ENCODE peak calls at places on chromosomes 5 and 9, in seven cellular contexts. E is endothelial cell of umbilical vein, F is GM12878, H is suprapubic skin, N is prostate gland, T is spleen, Y is H1. V is an unnamed sample.

GRCh38 chr9:19642256-19642655 is 146.6 kb downstream of the SLC24A2 start:
- DNase-seq in E (no peak), F (no peak), H (no peak), N (peak), T (no peak), Y (no peak), V (no peak)

GRCh38 chr5:80146036-80146435 is 109.8 kb downstream of the SERINC5 start:
- DNase-seq in E (no peak), F (no peak), H (no peak), N (no peak), T (no peak), Y (no peak), V (no peak)

GRCh38 chr5:59592101-59592500 is 301.4 kb downstream of the PDE4D start:
- DNase-seq in E (no peak), F (no peak), H (no peak), N (peak), T (no peak), Y (no peak), V (no peak)

GRCh38 chr9:36190388-36191289 is at the start of gene CLTA:
- DNase-seq in E (peak), F (peak), H (peak), N (peak), T (peak), Y (peak), V (peak)

GRCh38 chr5:154207204-154207603 is 16.7 kb downstream of the GALNT10 start:
- DNase-seq in E (no peak), F (no peak), H (no peak), N (no peak), T (no peak), Y (no peak), V (no peak)

GRCh38 chr5:157914389-157914788 is 55.4 kb upstream of the CLINT1 start:
- DNase-seq in E (no peak), F (no peak), H (no peak), N (no peak), T (no peak), Y (no peak), V (no peak)

GRCh38 chr9:124551472-124552339 is 44.5 kb upstream of the NR5A1 start:
- DNase-seq in E (peak), F (peak), H (no peak), N (peak), T (no peak), Y (peak), V (no peak)

GRCh38 chr5:87408219-87408618 is 4.5 kb downstream of the CCNH start:
- DNase-seq in E (no peak), F (no peak), H (no peak), N (no peak), T (no peak), Y (no peak), V (no peak)

GRCh38 chr9:69412741-69413150 is 87.7 kb downstream of the ENTREP1 start:
- DNase-seq in E (peak), F (no peak), H (no peak), N (no peak), T (no peak), Y (peak), V (no peak)

DNA sequence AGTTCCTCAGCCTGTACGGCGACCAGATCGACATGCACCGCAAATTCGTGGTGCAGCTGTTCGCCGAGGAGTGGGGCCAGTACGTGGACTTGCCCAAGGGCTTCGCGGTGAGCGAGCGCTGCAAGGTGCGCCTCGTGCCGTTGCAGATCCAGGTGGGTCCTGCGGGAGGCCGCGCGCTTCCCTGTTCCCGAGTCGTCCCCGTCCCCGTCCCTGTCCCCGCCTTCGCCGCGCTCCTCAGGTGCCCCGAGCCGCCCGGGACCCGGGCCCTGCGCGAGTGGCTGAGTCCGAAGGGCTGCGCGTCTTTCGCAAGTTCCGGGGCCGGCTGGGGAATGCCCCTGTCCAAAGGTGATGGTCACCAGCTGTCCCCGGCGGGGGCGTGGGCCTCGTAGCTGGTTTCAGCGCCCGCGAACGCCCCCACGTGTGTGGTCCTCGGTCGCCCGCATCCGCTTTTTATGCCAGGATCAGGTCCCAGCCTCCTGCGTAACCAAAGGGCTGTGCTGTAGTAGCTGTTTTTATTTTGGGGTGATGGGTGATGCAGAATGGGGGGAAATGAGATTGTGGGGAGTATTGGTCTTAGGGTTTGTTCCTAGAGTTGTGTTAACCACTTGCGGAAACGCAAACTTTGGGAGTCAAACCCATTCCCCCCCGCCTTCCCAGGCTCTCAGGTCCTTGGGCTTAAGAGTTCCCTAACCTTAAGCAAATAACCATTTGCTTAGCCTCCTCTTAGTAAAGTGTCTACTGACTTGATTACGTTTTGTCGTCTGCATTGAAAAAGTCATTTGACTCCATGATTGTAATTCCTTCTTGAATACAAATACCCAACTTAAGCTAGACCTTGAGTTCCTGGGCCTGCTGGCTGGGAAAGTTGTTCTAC is 612 bp downstream of the ISOC1 start:
- DNase-seq in E (peak), F (peak), H (peak), N (peak), T (peak), Y (peak), V (peak)
- H3K27ac ChIP-seq in E (peak), F (peak), H (peak), N (peak), T (peak), Y (peak), V (peak)

GRCh38 chr9:89309608-89310485 is 1.1 kb upstream of the CKS2 start:
- DNase-seq in E (peak), F (no peak), H (no peak), N (peak), T (no peak), Y (no peak), V (no peak)
- TF ChIP-seq POLR2A in E (peak), F (no peak), H (no peak), N (no peak), T (no peak), Y (no peak), V (no peak)

GRCh38 chr9:120531683-120532300 is 48.2 kb downstream of the CDK5RAP2 start:
- DNase-seq in E (peak), F (no peak), H (no peak), N (no peak), T (no peak), Y (peak), V (no peak)

GRCh38 chr9:120536094-120536493 is 43.9 kb downstream of the CDK5RAP2 start:
- DNase-seq in E (no peak), F (no peak), H (no peak), N (no peak), T (no peak), Y (no peak), V (no peak)

GRCh38 chr9:120534266-120534665 is 45.7 kb downstream of the CDK5RAP2 start:
- DNase-seq in E (no peak), F (no peak), H (no peak), N (no peak), T (no peak), Y (no peak), V (no peak)

GRCh38 chr9:120532891-120533290 is 47.1 kb downstream of the CDK5RAP2 start:
- DNase-seq in E (no peak), F (no peak), H (no peak), N (no peak), T (no peak), Y (no peak), V (no peak)

DNA sequence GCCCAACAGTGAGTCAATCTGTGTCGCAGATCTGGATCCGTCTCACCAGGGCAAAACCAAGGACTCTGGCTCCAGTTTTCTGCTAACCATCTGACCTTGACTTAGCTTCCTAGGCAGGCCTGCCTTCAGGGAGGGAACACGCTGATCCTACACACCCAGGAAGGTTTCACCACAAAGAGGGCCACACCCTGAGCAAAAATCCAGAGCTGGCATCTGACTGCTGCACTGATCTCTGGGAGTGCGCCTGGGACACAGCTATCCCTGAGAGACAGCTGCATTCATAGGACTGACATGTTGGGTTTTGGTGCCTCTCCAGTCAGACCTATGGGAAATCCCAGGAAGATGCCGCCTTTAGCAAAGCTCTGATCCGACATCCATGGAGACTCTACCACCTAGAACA is 47.5 kb downstream of the CDK5RAP2 start:
- DNase-seq in E (no peak), F (no peak), H (peak), N (peak), T (no peak), Y (no peak), V (peak)
- TF ChIP-seq POLR2AphosphoS5 in E (no peak), F (no peak), H (no peak), N (peak), T (no peak), Y (no peak), V (peak)

GRCh38 chr9:6383551-6384225 is 29.3 kb upstream of the UHRF2 start:
- DNase-seq in E (no peak), F (no peak), H (no peak), N (no peak), T (no peak), Y (no peak), V (no peak)
- H3K27ac ChIP-seq in E (no peak), F (no peak), H (peak), N (no peak), T (no peak), Y (no peak), V (no peak)

GRCh38 chr5:16505140-16505891 is 39.7 kb upstream of the ZNF622 start:
- DNase-seq in E (no peak), F (no peak), H (no peak), N (no peak), T (no peak), Y (no peak), V (no peak)
- TF ChIP-seq POLR2A in E (no peak), F (no peak), H (no peak), N (no peak), T (no peak), Y (no peak), V (no peak)

DNA sequence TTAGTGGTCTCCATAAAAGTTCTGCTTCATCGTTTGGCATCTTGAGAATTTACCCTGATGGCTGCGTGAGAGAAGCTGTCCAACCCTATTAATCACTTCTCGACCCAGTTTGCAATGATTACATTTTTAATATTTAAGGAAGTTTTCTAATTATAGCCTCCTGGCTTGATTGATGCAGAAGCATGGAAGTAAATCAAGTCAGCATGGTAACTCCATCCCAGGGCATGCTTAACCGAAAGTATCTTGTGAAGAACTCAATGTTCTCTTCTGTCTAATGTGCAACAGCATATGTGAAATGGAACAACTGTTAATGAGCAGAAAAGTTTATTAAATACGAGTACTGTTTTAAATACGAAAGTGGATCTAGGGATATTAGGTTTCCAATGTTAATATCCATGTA is 278.9 kb upstream of the CD180 start:
- DNase-seq in E (no peak), F (no peak), H (no peak), N (no peak), T (no peak), Y (no peak), V (no peak)
- TF ChIP-seq POLR2AphosphoS5 in E (no peak), F (no peak), H (no peak), N (no peak), T (no peak), Y (no peak), V (no peak)

DNA sequence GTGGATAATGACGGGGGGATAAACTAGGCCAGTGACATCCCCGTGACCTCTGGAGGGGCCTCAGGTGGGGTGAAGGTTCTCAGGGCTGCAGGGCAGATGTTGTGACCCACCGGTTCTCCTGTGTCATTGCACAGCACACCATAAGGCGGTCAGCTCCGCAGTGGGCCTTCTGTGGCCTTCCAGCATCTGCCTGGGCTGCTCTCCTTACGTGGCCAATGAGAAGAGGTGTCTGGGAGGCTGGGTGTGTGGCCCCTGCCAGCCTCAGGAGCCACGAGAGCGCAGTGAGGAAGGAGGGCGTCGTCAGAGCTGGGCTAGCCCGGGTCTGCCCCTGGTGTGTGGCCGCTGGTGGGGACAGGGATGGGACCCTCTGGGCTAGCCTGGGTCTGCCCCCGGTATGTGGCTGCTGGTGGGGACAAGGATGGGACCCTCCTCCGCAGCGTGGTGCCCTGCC is 48.7 kb downstream of the COL5A1 start:
- DNase-seq in E (no peak), F (no peak), H (no peak), N (no peak), T (no peak), Y (no peak), V (no peak)
- H3K27ac ChIP-seq in E (no peak), F (no peak), H (no peak), N (no peak), T (peak), Y (no peak), V (no peak)

V was measured in breast epithelium.